ENCODE peak calls at places on chromosomes 7 and 10, in eight cellular contexts. D is lower leg skin; A is activated naive CD4-positive, alpha-beta T cell; L is amygdala; X is GDM1; V is Right ventricle myocardium inferior; G is endothelial cell; T is putamen. I is an unnamed sample.

GRCh38 chr7:74355091-74355490 is 65.9 kb downstream of the CLIP2 start:
- DNase-seq in L (no peak), V (no peak), X (no peak), A (no peak), D (no peak), T (no peak), G (no peak), I (peak; percentile 20)

GRCh38 chr7:45048748-45049147 is 40.0 kb downstream of the NACAD start:
- DNase-seq in X (no peak), V (no peak), G (no peak), A (no peak), T (no peak), D (peak; percentile 4), L (no peak), I (no peak)

GRCh38 chr7:89029864-89030263 is 234.3 kb upstream of the TEX47 start:
- DNase-seq in X (no peak), G (no peak), V (no peak), L (no peak), T (peak; percentile 23), A (no peak), D (no peak), I (no peak)

GRCh38 chr10:25965584-25965983 is 31.6 kb downstream of the MYO3A start:
- DNase-seq in T (no peak), L (no peak), A (no peak), X (no peak), G (no peak), V (no peak), D (no peak), I (no peak)

GRCh38 chr10:23871211-23871610 is 337.7 kb upstream of the KIAA1217 start:
- DNase-seq in T (no peak), X (peak; percentile 96), D (no peak), V (no peak), L (no peak), G (no peak), A (no peak), I (no peak)

GRCh38 chr10:17062493-17063487 is 66.8 kb downstream of the CUBN start:
- DNase-seq in A (no peak), V (no peak), T (no peak), L (no peak), X (no peak), D (peak; percentile 91), G (no peak), I (no peak)

GRCh38 chr10:132423966-132424847 is 27.2 kb downstream of the PWWP2B start:
- DNase-seq in L (no peak), G (no peak), V (no peak), X (no peak), A (no peak), T (peak; percentile 54), D (no peak), I (no peak)

GRCh38 chr10:24416248-24416647 is 207.3 kb downstream of the KIAA1217 start:
- DNase-seq in X (no peak), L (no peak), G (no peak), D (no peak), T (no peak), A (no peak), V (no peak), I (no peak)

GRCh38 chr7:159198016-159198724 is 53.5 kb upstream of the VIPR2 start:
- DNase-seq in D (peak; percentile 68), X (no peak), V (no peak), A (no peak), G (no peak), L (no peak), T (no peak), I (no peak)

GRCh38 chr7:121904120-121904519 is 31.2 kb downstream of the PTPRZ1 start:
- DNase-seq in G (no peak), A (no peak), X (no peak), L (no peak), D (no peak), V (no peak), T (no peak), I (no peak)

GRCh38 chr10:109633846-109634245 is 289.5 kb downstream of the XPNPEP1 start:
- DNase-seq in V (no peak), T (no peak), A (no peak), L (no peak), G (no peak), X (no peak), D (no peak), I (no peak)

GRCh38 chr7:24227603-24228359 is 56.2 kb upstream of the NPY start:
- DNase-seq in D (no peak), X (no peak), V (no peak), T (no peak), L (no peak), A (no peak), G (no peak), I (no peak)

GRCh38 chr7:2431260-2431867 is 28.0 kb downstream of the CHST12 start:
- DNase-seq in D (no peak), A (no peak), G (peak; percentile 29), T (no peak), X (peak; percentile 34), L (no peak), V (peak; percentile 26), I (no peak)

GRCh38 chr7:128053023-128053422 is 21.8 kb upstream of the LRRC4 start:
- DNase-seq in G (no peak), A (no peak), L (no peak), T (no peak), X (peak; percentile 18), D (no peak), V (no peak), I (no peak)

GRCh38 chr7:36809064-36809463 is 84.8 kb upstream of the AOAH start:
- DNase-seq in T (no peak), L (no peak), V (no peak), A (no peak), X (no peak), D (no peak), G (no peak), I (no peak)

GRCh38 chr10:48678041-48678440 is 6.6 kb upstream of the WDFY4 start:
- DNase-seq in G (no peak), X (no peak), T (no peak), D (no peak), V (no peak), A (no peak), L (no peak), I (no peak)

GRCh38 chr10:33314788-33315561 is 19.5 kb downstream of the NRP1 start:
- DNase-seq in V (no peak), T (no peak), A (no peak), L (no peak), D (no peak), X (no peak), G (no peak), I (no peak)

GRCh38 chr7:131369354-131369753 is 41.7 kb downstream of the MKLN1 start:
- DNase-seq in X (no peak), D (no peak), G (no peak), T (no peak), L (no peak), A (no peak), V (no peak), I (no peak)

GRCh38 chr10:18949391-18949790 is 99.2 kb upstream of the MALRD1 start:
- DNase-seq in G (no peak), A (no peak), X (no peak), T (no peak), D (no peak), L (no peak), V (no peak), I (no peak)

GRCh38 chr10:45463244-45464116 is 89.5 kb downstream of the ALOX5 start:
- DNase-seq in L (no peak), X (no peak), A (no peak), G (no peak), D (no peak), T (no peak), V (no peak), I (no peak)

GRCh38 chr10:110488124-110488681 is 9.5 kb upstream of the DUSP5 start:
- DNase-seq in L (no peak), A (no peak), G (no peak), T (no peak), X (no peak), V (no peak), D (no peak), I (no peak)

GRCh38 chr10:98134431-98135221 is at the start of gene R3HCC1L:
- DNase-seq in V (peak; percentile 95), A (peak; percentile 80), T (peak; percentile 88), G (peak; percentile 92), X (peak; percentile 82), L (peak; percentile 54), D (peak; percentile 98), I (peak; percentile 98)

GRCh38 chr10:113129117-113129516 is 179.1 kb downstream of the TCF7L2 start:
- DNase-seq in T (no peak), V (no peak), A (no peak), G (peak; percentile 10), L (no peak), X (no peak), D (no peak), I (no peak)

GRCh38 chr7:130893441-130893894 is 159.5 kb upstream of the KLF14 start:
- DNase-seq in T (no peak), X (no peak), D (no peak), A (no peak), V (no peak), G (no peak), L (no peak), I (no peak)

GRCh38 chr10:85917601-85918000 is 449.0 kb downstream of the GRID1 start:
- DNase-seq in D (no peak), X (no peak), T (no peak), G (no peak), V (no peak), L (no peak), A (no peak), I (no peak)

GRCh38 chr7:2371329-2371728 is 16.7 kb downstream of the EIF3B start:
- DNase-seq in X (no peak), G (no peak), D (no peak), T (no peak), L (no peak), V (no peak), A (no peak), I (no peak)

GRCh38 chr7:36192050-36192824 is 39.2 kb downstream of the EEPD1 start:
- DNase-seq in V (no peak), G (no peak), A (no peak), L (no peak), X (peak; percentile 51), D (peak; percentile 86), T (no peak), I (no peak)

GRCh38 chr10:93461807-93462178 is 20.3 kb downstream of the MYOF start:
- DNase-seq in X (no peak), G (no peak), T (no peak), D (peak; percentile 80), V (no peak), A (no peak), L (no peak), I (no peak)

GRCh38 chr10:48941427-48942075 is 1.9 kb upstream of the LRRC18 start:
- DNase-seq in L (no peak), V (no peak), T (no peak), A (no peak), X (no peak), G (no peak), D (no peak), I (no peak)

GRCh38 chr10:113322843-113323242 is 230.0 kb upstream of the HABP2 start:
- DNase-seq in D (no peak), A (no peak), V (no peak), L (no peak), T (peak; percentile 50), X (peak; percentile 79), G (no peak), I (no peak)

GRCh38 chr7:34133356-34133982 is 228.1 kb downstream of the BMPER start:
- DNase-seq in A (no peak), G (no peak), T (no peak), X (no peak), L (no peak), D (no peak), V (no peak), I (no peak)

GRCh38 chr10:78081292-78081691 is 47.6 kb downstream of the RPS24 start:
- DNase-seq in D (peak; percentile 74), G (no peak), T (no peak), V (no peak), X (no peak), A (no peak), L (no peak), I (no peak)

GRCh38 chr10:31697271-31698168 is 231.1 kb downstream of the ARHGAP12 start:
- DNase-seq in D (peak; percentile 97), G (peak; percentile 57), T (peak; percentile 62), L (peak; percentile 47), A (no peak), X (no peak), V (peak; percentile 93), I (peak; percentile 47)

GRCh38 chr10:102368072-102368471 is 27.4 kb upstream of the NFKB2 start:
- DNase-seq in V (no peak), T (no peak), L (no peak), A (no peak), X (no peak), D (no peak), G (no peak), I (no peak)